ENCODE peak calls at places on chromosomes 16 and 17, in five cellular contexts. R, M, K, C and Q are unnamed samples.

GRCh38 chr16:85162478-85163277 is 50.4 kb upstream of the CIBAR2 start:
- DNase-seq in R (no peak), M (no peak), K (peak; percentile 79), C (no peak), Q (peak; percentile 80)

GRCh38 chr16:87060026-87060986 is 256.9 kb downstream of the C16orf95 start:
- DNase-seq in R (no peak), M (no peak), K (no peak), C (no peak), Q (no peak)

GRCh38 chr16:83158320-83158957 is 531.7 kb downstream of the CDH13 start:
- DNase-seq in R (no peak), M (no peak), K (no peak), C (no peak), Q (no peak)

GRCh38 chr17:75819116-75819515 is 25.1 kb downstream of the UNC13D start:
- DNase-seq in R (no peak), M (no peak), K (no peak), C (no peak), Q (no peak)

GRCh38 chr17:3511841-3512511 is 36.2 kb downstream of the ASPA start:
- DNase-seq in R (no peak), M (peak; percentile 57), K (no peak), C (no peak), Q (no peak)

GRCh38 chr16:51430716-51431369 is 279.8 kb upstream of the SALL1 start:
- DNase-seq in R (no peak), M (no peak), K (no peak), C (no peak), Q (no peak)

GRCh38 chr16:13093676-13094075 is 192.3 kb downstream of the SHISA9 start:
- DNase-seq in R (no peak), M (no peak), K (no peak), C (no peak), Q (no peak)

GRCh38 chr16:85366031-85366763 is 246.9 kb upstream of the GSE1 start:
- DNase-seq in R (no peak), M (no peak), K (no peak), C (no peak), Q (no peak)

GRCh38 chr17:44345497-44346026 is 460 bp downstream of the GRN start:
- DNase-seq in R (peak; percentile 66), M (no peak), K (peak; percentile 78), C (peak; percentile 69), Q (peak; percentile 39)

GRCh38 chr17:39872700-39873099 is 4.7 kb downstream of the ZPBP2 start:
- DNase-seq in R (no peak), M (no peak), K (peak; percentile 35), C (no peak), Q (no peak)

GRCh38 chr17:45018514-45019176 is 32.8 kb downstream of the DCAKD start:
- DNase-seq in R (peak; percentile 51), M (no peak), K (peak; percentile 28), C (no peak), Q (no peak)

GRCh38 chr16:74577882-74578366 is 29.0 kb downstream of the GLG1 start:
- DNase-seq in R (no peak), M (no peak), K (peak; percentile 59), C (no peak), Q (no peak)

GRCh38 chr16:86069736-86070298 is 170.9 kb downstream of the IRF8 start:
- DNase-seq in R (no peak), M (no peak), K (no peak), C (no peak), Q (no peak)

GRCh38 chr16:2724088-2724676 is 4.2 kb upstream of the PRSS27 start:
- DNase-seq in R (no peak), M (no peak), K (no peak), C (no peak), Q (no peak)

GRCh38 chr17:47244697-47245096 is 8.9 kb upstream of the ITGB3 start:
- DNase-seq in R (no peak), M (no peak), K (no peak), C (no peak), Q (no peak)

GRCh38 chr17:72369366-72369765 is 248.5 kb downstream of the SOX9 start:
- DNase-seq in R (no peak), M (no peak), K (no peak), C (no peak), Q (no peak)

GRCh38 chr17:50647187-50647586 is 12.5 kb downstream of the ABCC3 start:
- DNase-seq in R (no peak), M (no peak), K (no peak), C (no peak), Q (no peak)

GRCh38 chr16:85278851-85279250 is 166.6 kb upstream of the CIBAR2 start:
- DNase-seq in R (no peak), M (no peak), K (no peak), C (no peak), Q (no peak)

GRCh38 chr16:79911660-79912059 is 311.1 kb upstream of the MAF start:
- DNase-seq in R (no peak), M (no peak), K (no peak), C (no peak), Q (no peak)

GRCh38 chr17:58665946-58666857 is 25.6 kb downstream of the TEX14 start:
- DNase-seq in R (no peak), M (no peak), K (no peak), C (no peak), Q (no peak)

GRCh38 chr17:20291076-20291475 is 176.3 kb downstream of the LGALS9B start:
- DNase-seq in R (no peak), M (peak; percentile 66), K (no peak), C (no peak), Q (no peak)

GRCh38 chr16:9134739-9135138 is 43.3 kb downstream of the HAPSTR1 start:
- DNase-seq in R (peak; percentile 73), M (no peak), K (peak; percentile 56), C (peak; percentile 49), Q (peak; percentile 66)

GRCh38 chr16:50213939-50214519 is 52.3 kb upstream of the ADCY7 start:
- DNase-seq in R (no peak), M (no peak), K (peak; percentile 61), C (peak; percentile 56), Q (no peak)

GRCh38 chr17:76276461-76277299 is 11.5 kb downstream of the UBALD2 start:
- DNase-seq in R (no peak), M (no peak), K (peak; percentile 74), C (no peak), Q (no peak)

GRCh38 chr16:48052731-48053130 is 103.1 kb downstream of the ABCC12 start:
- DNase-seq in R (no peak), M (no peak), K (no peak), C (no peak), Q (no peak)

GRCh38 chr17:68383443-68384321 is 73.6 kb downstream of the WIPI1 start:
- DNase-seq in R (no peak), M (no peak), K (peak; percentile 96), C (no peak), Q (no peak)